ENCODE peak calls at places on chromosomes 5 and 9, in six cellular contexts. One of them, this sample, is unnamed.
A peak's percentile ranks its signal among the peaks of the same experiment; 100 is the strongest.

GRCh38 chr5:33272288-33272687 is 168.5 kb upstream of the TARS1 start:
- DNase-seq in HT1080: peak; percentile 96
- DNase-seq in fibroblast of pulmonary artery: peak; percentile 92
- DNase-seq in HEK293T: no peak
- DNase-seq in cardiac muscle cell: peak; percentile 88
- DNase-seq in ecto neural progenitor cell: no peak
- DNase-seq in this sample: no peak

GRCh38 chr9:121298689-121299112 is 30.7 kb downstream of the GSN start:
- DNase-seq in ecto neural progenitor cell: peak; percentile 44
- DNase-seq in fibroblast of pulmonary artery: peak; percentile 80
- DNase-seq in HT1080: no peak
- DNase-seq in cardiac muscle cell: peak; percentile 70
- DNase-seq in HEK293T: no peak
- DNase-seq in this sample: no peak

GRCh38 chr5:140468188-140468587 is 66.6 kb downstream of the ANKHD1 start:
- DNase-seq in HEK293T: no peak
- DNase-seq in HT1080: no peak
- DNase-seq in fibroblast of pulmonary artery: peak; percentile 29
- DNase-seq in cardiac muscle cell: peak; percentile 18
- DNase-seq in ecto neural progenitor cell: no peak
- DNase-seq in this sample: no peak

GRCh38 chr5:94941113-94941765 is 322.8 kb downstream of the SLF1 start:
- DNase-seq in HEK293T: no peak
- DNase-seq in cardiac muscle cell: no peak
- DNase-seq in ecto neural progenitor cell: no peak
- DNase-seq in fibroblast of pulmonary artery: no peak
- DNase-seq in HT1080: no peak
- DNase-seq in this sample: no peak

GRCh38 chr9:127389391-127390242 is 7.4 kb upstream of the SLC2A8 start:
- DNase-seq in cardiac muscle cell: no peak
- DNase-seq in fibroblast of pulmonary artery: no peak
- DNase-seq in HT1080: no peak
- DNase-seq in ecto neural progenitor cell: no peak
- DNase-seq in HEK293T: no peak
- DNase-seq in this sample: no peak

GRCh38 chr5:40404613-40405012 is 275.1 kb upstream of the PTGER4 start:
- DNase-seq in ecto neural progenitor cell: no peak
- DNase-seq in HEK293T: no peak
- DNase-seq in HT1080: no peak
- DNase-seq in fibroblast of pulmonary artery: no peak
- DNase-seq in cardiac muscle cell: no peak
- DNase-seq in this sample: no peak

GRCh38 chr5:180832638-180833068 is 28.4 kb downstream of the ZFP62 start:
- DNase-seq in HEK293T: no peak
- DNase-seq in HT1080: no peak
- DNase-seq in ecto neural progenitor cell: no peak
- DNase-seq in cardiac muscle cell: no peak
- DNase-seq in fibroblast of pulmonary artery: no peak
- DNase-seq in this sample: no peak

GRCh38 chr9:97696025-97696822 is 916 bp downstream of the XPA start:
- DNase-seq in ecto neural progenitor cell: no peak
- DNase-seq in fibroblast of pulmonary artery: peak; percentile 38
- DNase-seq in HEK293T: no peak
- DNase-seq in HT1080: peak; percentile 8
- DNase-seq in cardiac muscle cell: peak; percentile 41
- DNase-seq in this sample: no peak

This sample was measured in H4.